ENCODE peak calls at places on chromosomes 1 and 21, in seven cellular contexts. H is left lung, P is breast epithelium, C is heart left ventricle, L is right lobe of liver, W is fibroblast of lung, Z is mammary epithelial cell. X is an unnamed sample.

GRCh38 chr1:222643603-222643936 is 25.7 kb downstream of the MIA3 start:
- DNase-seq in H (no peak), P (no peak), C (no peak), L (no peak), W (no peak), Z (no peak), X (no peak)

GRCh38 chr21:17003763-17004373 is 509.0 kb upstream of the CXADR start:
- DNase-seq in H (no peak), P (no peak), C (no peak), L (no peak), W (peak; percentile 22), Z (peak; percentile 22), X (peak; percentile 93)

GRCh38 chr1:91406773-91407389 is 2.2 kb upstream of the HFM1 start:
- DNase-seq in H (no peak), P (no peak), C (no peak), L (no peak), W (peak; percentile 27), Z (no peak), X (no peak)

GRCh38 chr1:179175011-179175934 is 54.2 kb downstream of the ABL2 start:
- DNase-seq in H (no peak), P (no peak), C (no peak), L (no peak), W (peak; percentile 39), Z (peak; percentile 81), X (peak; percentile 63)

GRCh38 chr1:242427519-242427918 is 97.0 kb downstream of the PLD5 start:
- DNase-seq in H (no peak), P (no peak), C (no peak), L (no peak), W (no peak), Z (no peak), X (no peak)

GRCh38 chr1:211036701-211037494 is 97.0 kb downstream of the KCNH1 start:
- DNase-seq in H (no peak), P (no peak), C (no peak), L (no peak), W (peak; percentile 58), Z (peak; percentile 68), X (peak; percentile 64)

GRCh38 chr1:218498061-218498938 is 153.2 kb downstream of the TGFB2 start:
- DNase-seq in H (no peak), P (no peak), C (no peak), L (no peak), W (peak; percentile 31), Z (peak; percentile 52), X (peak; percentile 83)

GRCh38 chr1:17200756-17201155 is 4.2 kb upstream of the PADI1 start:
- DNase-seq in H (no peak), P (no peak), C (no peak), L (no peak), W (no peak), Z (no peak), X (peak; percentile 54)

GRCh38 chr1:180778782-180779398 is 133.8 kb upstream of the KIAA1614 start:
- DNase-seq in H (no peak), P (no peak), C (no peak), L (no peak), W (no peak), Z (peak; percentile 12), X (peak; percentile 25)

GRCh38 chr1:117143856-117144255 is 22.3 kb upstream of the TRIM45 start:
- DNase-seq in H (no peak), P (no peak), C (no peak), L (no peak), W (no peak), Z (no peak), X (no peak)

GRCh38 chr1:6105218-6105679 is 59.6 kb downstream of the KCNAB2 start:
- DNase-seq in H (peak; percentile 63), P (no peak), C (peak; percentile 13), L (peak; percentile 24), W (no peak), Z (no peak), X (no peak)

GRCh38 chr1:201714542-201715276 is 114.2 kb upstream of the IPO9 start:
- DNase-seq in H (peak; percentile 86), P (no peak), C (peak; percentile 83), L (no peak), W (peak; percentile 100), Z (peak; percentile 98), X (peak; percentile 98)

GRCh38 chr1:58119971-58120370 is 426.6 kb downstream of the OMA1 start:
- DNase-seq in H (no peak), P (no peak), C (no peak), L (no peak), W (no peak), Z (peak; percentile 20), X (peak; percentile 52)

GRCh38 chr1:64733576-64734288 is 11.1 kb upstream of the RAVER2 start:
- DNase-seq in H (no peak), P (no peak), C (no peak), L (no peak), W (no peak), Z (no peak), X (no peak)

GRCh38 chr21:42366292-42367010 is at the start of gene TFF1:
- DNase-seq in H (no peak), P (no peak), C (no peak), L (no peak), W (no peak), Z (no peak), X (peak; percentile 45)

GRCh38 chr1:36223996-36224536 is at the start of gene THRAP3:
- DNase-seq in H (peak; percentile 100), P (peak; percentile 100), C (peak; percentile 100), L (peak; percentile 100), W (peak; percentile 99), Z (peak; percentile 100), X (peak; percentile 97)

GRCh38 chr1:153958961-153959260 is 499 bp upstream of the CRTC2 start:
- DNase-seq in H (no peak), P (no peak), C (peak; percentile 65), L (no peak), W (no peak), Z (no peak), X (no peak)

GRCh38 chr1:30929135-30929889 is 20.8 kb upstream of the SDC3 start:
- DNase-seq in H (peak; percentile 4), P (no peak), C (no peak), L (no peak), W (peak; percentile 53), Z (peak; percentile 55), X (peak; percentile 49)

GRCh38 chr1:223462047-223462446 is 68.8 kb downstream of the CCDC185 start:
- DNase-seq in H (no peak), P (no peak), C (no peak), L (no peak), W (no peak), Z (no peak), X (no peak)

GRCh38 chr21:22842875-22843274 is 1844.7 kb downstream of the NCAM2 start:
- DNase-seq in H (no peak), P (no peak), C (no peak), L (no peak), W (no peak), Z (no peak), X (no peak)

GRCh38 chr1:41486892-41487728 is 2.6 kb upstream of the EDN2 start:
- DNase-seq in H (no peak), P (no peak), C (peak; percentile 23), L (peak; percentile 37), W (peak; percentile 52), Z (no peak), X (no peak)

GRCh38 chr1:229285424-229285823 is 14.5 kb downstream of the RAB4A start:
- DNase-seq in H (no peak), P (no peak), C (no peak), L (no peak), W (no peak), Z (no peak), X (no peak)

GRCh38 chr1:29156543-29157268 is 25.0 kb downstream of the SRSF4 start:
- DNase-seq in H (no peak), P (no peak), C (no peak), L (no peak), W (peak; percentile 50), Z (no peak), X (no peak)

DNA sequence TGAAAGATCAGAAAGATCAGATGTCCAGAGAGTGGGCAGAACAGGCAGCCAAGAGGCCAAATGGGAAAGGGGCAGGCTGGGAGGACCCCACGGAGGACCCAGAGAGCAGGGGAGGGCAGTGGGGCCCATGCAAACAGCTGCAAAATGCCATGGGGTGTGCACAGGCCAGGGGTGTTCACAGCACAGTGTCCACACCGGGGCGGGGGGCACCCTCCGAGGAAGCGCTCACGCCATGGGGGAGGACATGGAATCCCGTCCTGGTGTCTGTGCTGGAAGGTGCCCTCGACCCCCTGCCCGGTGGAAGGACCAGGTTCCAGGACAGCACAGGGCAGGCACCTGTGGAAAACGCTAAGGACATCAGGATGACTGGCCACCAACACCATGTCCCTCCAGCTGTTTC is 1.5 kb downstream of the INTS11 start:
- DNase-seq in H (no peak), P (no peak), C (no peak), L (no peak), W (no peak), Z (no peak), X (no peak)
- TF ChIP-seq CTCF in H (no peak), P (no peak), C (no peak), L (no peak), W (no peak), Z (no peak), X (no peak)

GRCh38 chr1:209840611-209841010 is 12.8 kb downstream of the UTP25 start:
- DNase-seq in H (no peak), P (no peak), C (no peak), L (no peak), W (no peak), Z (no peak), X (no peak)

GRCh38 chr1:209835782-209836298 is 8.1 kb downstream of the UTP25 start:
- DNase-seq in H (no peak), P (no peak), C (no peak), L (no peak), W (peak; percentile 68), Z (no peak), X (no peak)

GRCh38 chr1:209839875-209840491 is 12.2 kb downstream of the UTP25 start:
- DNase-seq in H (no peak), P (no peak), C (no peak), L (no peak), W (peak; percentile 94), Z (peak; percentile 95), X (peak; percentile 98)

GRCh38 chr1:209837671-209838070 is 9.9 kb downstream of the UTP25 start:
- DNase-seq in H (no peak), P (no peak), C (no peak), L (no peak), W (no peak), Z (no peak), X (no peak)

GRCh38 chr1:209838537-209838936 is 10.8 kb downstream of the UTP25 start:
- DNase-seq in H (no peak), P (no peak), C (no peak), L (peak; percentile 88), W (no peak), Z (no peak), X (no peak)
- H3K36me3 ChIP-seq in H (no peaks in the 10 kb centered on the region), P (peaks cover 4% of the 10 kb centered on the region), C (peaks cover 100% of the 10 kb centered on the region), L (no peaks in the 10 kb centered on the region), W (peaks cover 22% of the 10 kb centered on the region), Z (peaks cover 69% of the 10 kb centered on the region), X (peaks cover 23% of the 10 kb centered on the region)

GRCh38 chr1:12014141-12014981 is 4.9 kb upstream of the MIIP start:
- DNase-seq in H (peak; percentile 24), P (no peak), C (no peak), L (no peak), W (no peak), Z (peak; percentile 83), X (peak; percentile 86)
- TF ChIP-seq CTCF in H (no peak), P (no peak), C (no peak), L (no peak), W (no peak), Z (no peak), X (peak; percentile 7)

DNA sequence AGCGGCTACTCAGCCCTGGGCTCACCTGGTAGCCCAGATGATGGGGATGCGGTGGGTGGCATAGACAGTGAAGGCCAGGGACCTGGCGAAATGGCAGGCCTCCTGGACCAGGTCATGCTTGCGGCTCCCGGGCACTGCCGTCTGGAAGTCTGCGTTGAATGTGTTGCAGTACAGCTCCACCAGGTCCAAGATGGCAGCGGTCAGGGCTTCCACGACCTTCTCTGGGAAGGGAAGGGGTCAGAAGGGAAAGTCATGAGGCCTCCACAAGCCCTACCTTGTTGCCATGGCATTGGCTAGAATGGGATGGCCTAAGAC is 38.8 kb downstream of the PIK3C2B start:
- DNase-seq in H (no peak), P (no peak), C (no peak), L (no peak), W (no peak), Z (no peak), X (no peak)
- H3K36me3 ChIP-seq in H (no peaks in the 10 kb centered on the region), P (no peaks in the 10 kb centered on the region), C (peaks cover 88% of the 10 kb centered on the region), L (no peaks in the 10 kb centered on the region), W (no peaks in the 10 kb centered on the region), Z (peaks cover 2% of the 10 kb centered on the region), X (peaks cover 10% of the 10 kb centered on the region)